ENCODE peak calls at places on chromosomes 4 and X, in seven cellular contexts. One of them, this sample, is unnamed.

GRCh38 chr4:186029731-186030421 is 39.1 kb upstream of the TLR3 start:
- DNase-seq in suprapubic skin: no peak
- DNase-seq in neural progenitor cell: peak; percentile 90
- DNase-seq in psoas muscle: peak; percentile 84
- DNase-seq in ascending aorta: peak; percentile 54
- DNase-seq in testis: peak; percentile 45
- DNase-seq in hepatocyte: peak; percentile 62
- DNase-seq in this sample: no peak

GRCh38 chr4:158710814-158711213 is 12.4 kb downstream of the PPID start:
- DNase-seq in testis: no peak
- DNase-seq in suprapubic skin: no peak
- DNase-seq in ascending aorta: no peak
- DNase-seq in neural progenitor cell: no peak
- DNase-seq in psoas muscle: no peak
- DNase-seq in hepatocyte: no peak
- DNase-seq in this sample: no peak

GRCh38 chr4:185573651-185574199 is 38.4 kb upstream of the PDLIM3 start:
- DNase-seq in ascending aorta: no peak
- DNase-seq in hepatocyte: peak; percentile 47
- DNase-seq in testis: no peak
- DNase-seq in suprapubic skin: no peak
- DNase-seq in psoas muscle: peak; percentile 83
- DNase-seq in neural progenitor cell: peak; percentile 54
- DNase-seq in this sample: no peak

GRCh38 chr4:113468165-113469022 is 293.1 kb downstream of the CAMK2D start:
- DNase-seq in suprapubic skin: no peak
- DNase-seq in hepatocyte: peak; percentile 91
- DNase-seq in testis: peak; percentile 46
- DNase-seq in neural progenitor cell: peak; percentile 62
- DNase-seq in ascending aorta: peak; percentile 91
- DNase-seq in psoas muscle: peak; percentile 84
- DNase-seq in this sample: peak; percentile 93

GRCh38 chr4:38804654-38805295 is at the start of gene TLR1:
- DNase-seq in testis: no peak
- DNase-seq in neural progenitor cell: peak; percentile 4
- DNase-seq in hepatocyte: peak; percentile 46
- DNase-seq in ascending aorta: no peak
- DNase-seq in suprapubic skin: no peak
- DNase-seq in psoas muscle: no peak
- DNase-seq in this sample: no peak

GRCh38 chrX:23317799-23318724 is 16.6 kb upstream of the PTCHD1 start:
- DNase-seq in psoas muscle: no peak
- DNase-seq in ascending aorta: no peak
- DNase-seq in suprapubic skin: no peak
- DNase-seq in testis: peak; percentile 48
- DNase-seq in neural progenitor cell: peak; percentile 61
- DNase-seq in hepatocyte: peak; percentile 14
- DNase-seq in this sample: no peak

GRCh38 chr4:123452585-123452984 is 56.0 kb downstream of the SPRY1 start:
- DNase-seq in neural progenitor cell: no peak
- DNase-seq in suprapubic skin: no peak
- DNase-seq in ascending aorta: peak; percentile 32
- DNase-seq in hepatocyte: peak; percentile 32
- DNase-seq in testis: peak; percentile 69
- DNase-seq in psoas muscle: peak; percentile 62
- DNase-seq in this sample: no peak

GRCh38 chrX:48558270-48558669 is 16.0 kb upstream of the RBM3 start:
- DNase-seq in hepatocyte: no peak
- DNase-seq in suprapubic skin: no peak
- DNase-seq in psoas muscle: no peak
- DNase-seq in ascending aorta: no peak
- DNase-seq in neural progenitor cell: no peak
- DNase-seq in testis: no peak
- DNase-seq in this sample: no peak

GRCh38 chr4:3807311-3807710 is 41.1 kb downstream of the ADRA2C start:
- DNase-seq in testis: no peak
- DNase-seq in hepatocyte: no peak
- DNase-seq in neural progenitor cell: no peak
- DNase-seq in psoas muscle: no peak
- DNase-seq in suprapubic skin: no peak
- DNase-seq in ascending aorta: no peak
- DNase-seq in this sample: no peak

GRCh38 chrX:39762266-39762841 is 335.4 kb downstream of the BCOR start:
- DNase-seq in suprapubic skin: no peak
- DNase-seq in psoas muscle: no peak
- DNase-seq in ascending aorta: no peak
- DNase-seq in neural progenitor cell: no peak
- DNase-seq in testis: no peak
- DNase-seq in hepatocyte: peak; percentile 49
- DNase-seq in this sample: no peak

GRCh38 chr4:13642576-13642975 is 15.1 kb upstream of the BOD1L1 start:
- DNase-seq in hepatocyte: no peak
- DNase-seq in suprapubic skin: no peak
- DNase-seq in neural progenitor cell: no peak
- DNase-seq in ascending aorta: no peak
- DNase-seq in psoas muscle: no peak
- DNase-seq in testis: peak; percentile 76
- DNase-seq in this sample: no peak

GRCh38 chr4:137678796-137679195 is 146.5 kb upstream of the PCDH18 start:
- DNase-seq in neural progenitor cell: no peak
- DNase-seq in suprapubic skin: no peak
- DNase-seq in psoas muscle: no peak
- DNase-seq in hepatocyte: no peak
- DNase-seq in ascending aorta: no peak
- DNase-seq in testis: no peak
- DNase-seq in this sample: no peak

GRCh38 chr4:138104462-138104775 is 137.7 kb downstream of the SLC7A11 start:
- DNase-seq in testis: no peak
- DNase-seq in hepatocyte: no peak
- DNase-seq in psoas muscle: no peak
- DNase-seq in suprapubic skin: no peak
- DNase-seq in ascending aorta: no peak
- DNase-seq in neural progenitor cell: no peak
- DNase-seq in this sample: no peak

GRCh38 chr4:37441231-37442061 is 196.9 kb downstream of the NWD2 start:
- DNase-seq in hepatocyte: peak; percentile 84
- DNase-seq in neural progenitor cell: no peak
- DNase-seq in suprapubic skin: no peak
- DNase-seq in psoas muscle: no peak
- DNase-seq in testis: no peak
- DNase-seq in ascending aorta: no peak
- DNase-seq in this sample: no peak

DNA sequence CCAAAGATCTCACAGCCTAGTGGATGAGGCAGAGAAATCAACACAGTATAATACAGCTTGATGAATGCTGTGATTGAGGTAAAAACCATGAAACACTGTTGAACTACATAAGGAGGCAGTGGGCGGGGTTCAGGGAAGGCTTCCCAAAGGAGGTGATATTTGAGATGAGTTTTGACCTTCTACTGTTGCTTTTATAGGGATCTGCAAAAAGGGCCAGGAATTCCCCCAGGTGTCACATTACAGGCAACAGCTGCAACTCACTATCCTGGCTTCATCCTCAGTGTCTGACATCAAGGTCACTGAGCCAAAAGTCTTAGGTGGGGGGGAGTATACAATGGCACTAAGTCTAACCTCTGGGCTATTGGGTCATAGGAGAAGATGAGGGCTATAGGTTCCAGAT is 185.7 kb upstream of the NRK start:
- DNase-seq in hepatocyte: no peak
- DNase-seq in testis: no peak
- DNase-seq in suprapubic skin: no peak
- DNase-seq in psoas muscle: peak; percentile 33
- DNase-seq in ascending aorta: no peak
- DNase-seq in neural progenitor cell: no peak
- DNase-seq in this sample: no peak
- H3K4me3 ChIP-seq in hepatocyte: no peak overlapping the region
- H3K4me3 ChIP-seq in testis: no peak overlapping the region
- H3K4me3 ChIP-seq in suprapubic skin: no peak overlapping the region
- H3K4me3 ChIP-seq in psoas muscle: no peak overlapping the region
- H3K4me3 ChIP-seq in ascending aorta: no peak overlapping the region
- H3K4me3 ChIP-seq in neural progenitor cell: no peak overlapping the region
- H3K4me3 ChIP-seq in this sample: no peak overlapping the region

GRCh38 chr4:22554670-22555069 is 38.8 kb upstream of the ADGRA3 start:
- DNase-seq in psoas muscle: no peak
- DNase-seq in ascending aorta: no peak
- DNase-seq in hepatocyte: no peak
- DNase-seq in testis: no peak
- DNase-seq in suprapubic skin: no peak
- DNase-seq in neural progenitor cell: no peak
- DNase-seq in this sample: no peak
- TF ChIP-seq CTCF in psoas muscle: no peak
- TF ChIP-seq CTCF in ascending aorta: no peak
- TF ChIP-seq CTCF in hepatocyte: no peak
- TF ChIP-seq CTCF in testis: no peak
- TF ChIP-seq CTCF in suprapubic skin: no peak
- TF ChIP-seq CTCF in neural progenitor cell: no peak
- TF ChIP-seq CTCF in this sample: no peak

GRCh38 chr4:183392377-183392776 is 52.1 kb upstream of the CDKN2AIP start:
- DNase-seq in ascending aorta: no peak
- DNase-seq in psoas muscle: no peak
- DNase-seq in hepatocyte: no peak
- DNase-seq in testis: no peak
- DNase-seq in suprapubic skin: no peak
- DNase-seq in neural progenitor cell: no peak
- DNase-seq in this sample: no peak
- H3K27me3 ChIP-seq in ascending aorta: no peaks in the 10 kb centered on the region
- H3K27me3 ChIP-seq in psoas muscle: peaks cover 25% of the 10 kb centered on the region
- H3K27me3 ChIP-seq in hepatocyte: no peaks in the 10 kb centered on the region
- H3K27me3 ChIP-seq in testis: no peaks in the 10 kb centered on the region
- H3K27me3 ChIP-seq in suprapubic skin: peaks cover 23% of the 10 kb centered on the region
- H3K27me3 ChIP-seq in neural progenitor cell: no peaks in the 10 kb centered on the region
- H3K27me3 ChIP-seq in this sample: no peaks in the 10 kb centered on the region

GRCh38 chr4:104905546-104905945 is 241.1 kb upstream of the TET2 start:
- DNase-seq in testis: no peak
- DNase-seq in suprapubic skin: no peak
- DNase-seq in ascending aorta: no peak
- DNase-seq in neural progenitor cell: no peak
- DNase-seq in hepatocyte: no peak
- DNase-seq in psoas muscle: no peak
- DNase-seq in this sample: no peak
- H3K4me3 ChIP-seq in testis: no peak overlapping the region
- H3K4me3 ChIP-seq in suprapubic skin: no peak overlapping the region
- H3K4me3 ChIP-seq in ascending aorta: no peak overlapping the region
- H3K4me3 ChIP-seq in neural progenitor cell: no peak overlapping the region
- H3K4me3 ChIP-seq in hepatocyte: no peak overlapping the region
- H3K4me3 ChIP-seq in psoas muscle: no peak overlapping the region
- H3K4me3 ChIP-seq in this sample: no peak overlapping the region

GRCh38 chr4:55004831-55005230 is 120.6 kb downstream of the KDR start:
- DNase-seq in ascending aorta: no peak
- DNase-seq in psoas muscle: peak; percentile 60
- DNase-seq in suprapubic skin: no peak
- DNase-seq in testis: peak; percentile 38
- DNase-seq in neural progenitor cell: peak; percentile 20
- DNase-seq in hepatocyte: no peak
- DNase-seq in this sample: no peak

GRCh38 chr4:55001538-55001937 is 123.9 kb downstream of the KDR start:
- DNase-seq in ascending aorta: no peak
- DNase-seq in psoas muscle: no peak
- DNase-seq in neural progenitor cell: no peak
- DNase-seq in testis: no peak
- DNase-seq in suprapubic skin: no peak
- DNase-seq in hepatocyte: no peak
- DNase-seq in this sample: no peak

GRCh38 chr4:55002431-55002830 is 123.0 kb downstream of the KDR start:
- DNase-seq in neural progenitor cell: no peak
- DNase-seq in testis: no peak
- DNase-seq in suprapubic skin: no peak
- DNase-seq in hepatocyte: no peak
- DNase-seq in ascending aorta: no peak
- DNase-seq in psoas muscle: no peak
- DNase-seq in this sample: no peak

DNA sequence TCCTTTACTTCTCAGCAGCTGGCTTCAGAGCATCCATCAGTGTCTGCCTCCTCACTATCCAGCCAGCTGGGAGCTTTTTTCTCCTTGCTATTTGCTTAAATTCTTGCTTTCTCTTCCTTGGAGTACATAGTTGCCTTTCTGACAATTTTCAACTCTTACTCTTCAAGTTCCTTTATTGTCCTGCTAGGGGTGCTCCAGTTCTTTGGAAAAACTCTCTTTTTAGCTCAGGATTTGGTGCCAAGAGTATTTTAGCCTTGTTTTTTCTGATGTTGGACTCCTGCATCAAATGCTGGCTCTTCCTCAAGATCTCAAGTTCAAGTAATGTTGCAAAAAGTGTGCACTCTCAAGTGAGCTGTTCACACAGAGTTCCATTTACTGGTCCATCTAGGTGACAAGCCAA is 126.4 kb downstream of the KDR start:
- DNase-seq in testis: no peak
- DNase-seq in neural progenitor cell: peak; percentile 24
- DNase-seq in ascending aorta: no peak
- DNase-seq in suprapubic skin: no peak
- DNase-seq in hepatocyte: peak; percentile 40
- DNase-seq in psoas muscle: no peak
- DNase-seq in this sample: no peak
- TF ChIP-seq CTCF in testis: peak; percentile 31
- TF ChIP-seq CTCF in neural progenitor cell: peak; percentile 49
- TF ChIP-seq CTCF in ascending aorta: peak; percentile 62
- TF ChIP-seq CTCF in suprapubic skin: no peak
- TF ChIP-seq CTCF in hepatocyte: peak; percentile 53
- TF ChIP-seq CTCF in psoas muscle: peak; percentile 38
- TF ChIP-seq CTCF in this sample: peak; percentile 77

DNA sequence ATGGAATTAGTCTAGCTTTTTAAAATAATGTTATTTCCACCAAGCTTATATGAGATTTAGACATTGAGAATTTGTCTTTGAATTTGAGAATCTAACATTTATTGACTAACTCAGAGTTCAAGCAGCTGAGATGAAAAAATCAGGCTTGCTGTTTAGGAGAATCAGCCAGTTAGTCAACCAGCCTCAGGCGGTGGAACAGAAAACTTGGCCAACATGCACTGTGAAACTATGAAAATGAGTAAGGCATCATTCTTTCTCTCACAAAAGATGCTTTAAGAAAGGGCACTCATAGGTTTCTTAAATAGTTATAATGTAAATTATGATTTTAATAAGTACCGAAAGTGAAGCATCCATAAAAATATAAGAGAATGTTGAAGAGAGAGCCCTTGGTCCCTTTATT is 84.2 kb downstream of the NFKB1 start:
- DNase-seq in testis: no peak
- DNase-seq in neural progenitor cell: no peak
- DNase-seq in hepatocyte: no peak
- DNase-seq in suprapubic skin: no peak
- DNase-seq in ascending aorta: no peak
- DNase-seq in psoas muscle: no peak
- DNase-seq in this sample: no peak
- H3K27me3 ChIP-seq in testis: no peaks in the 10 kb centered on the region
- H3K27me3 ChIP-seq in neural progenitor cell: no peaks in the 10 kb centered on the region
- H3K27me3 ChIP-seq in hepatocyte: no peaks in the 10 kb centered on the region
- H3K27me3 ChIP-seq in suprapubic skin: no peaks in the 10 kb centered on the region
- H3K27me3 ChIP-seq in ascending aorta: no peaks in the 10 kb centered on the region
- H3K27me3 ChIP-seq in psoas muscle: no peaks in the 10 kb centered on the region
- H3K27me3 ChIP-seq in this sample: no peaks in the 10 kb centered on the region